ENCODE peak calls at places on chromosomes 1 and 21, in four cellular contexts. P is Calu3, R is stomach, T is astrocyte of the spinal cord. K is an unnamed sample.

GRCh38 chr1:174700775-174701174 is 253.0 kb downstream of the GPR52 start:
- DNase-seq in P (no peak), R (no peak), T (peak; percentile 22), K (no peak)

GRCh38 chr1:32361674-32362473 is 411 bp downstream of the FAM229A start:
- DNase-seq in P (peak; percentile 53), R (peak; percentile 49), T (no peak), K (peak; percentile 74)

GRCh38 chr1:3623441-3624150 is 1.2 kb upstream of the TPRG1L start:
- DNase-seq in P (no peak), R (no peak), T (no peak), K (no peak)

GRCh38 chr1:25742316-25742715 is 57.7 kb upstream of the SELENON start:
- DNase-seq in P (no peak), R (no peak), T (no peak), K (no peak)

GRCh38 chr1:68448365-68448764 is 1.4 kb downstream of the RPE65 start:
- DNase-seq in P (no peak), R (no peak), T (no peak), K (no peak)

GRCh38 chr1:237394263-237394662 is 352.3 kb downstream of the RYR2 start:
- DNase-seq in P (no peak), R (no peak), T (no peak), K (no peak)

GRCh38 chr21:29371464-29371863 is 72.7 kb downstream of the BACH1 start:
- DNase-seq in P (no peak), R (no peak), T (no peak), K (no peak)

GRCh38 chr1:15847893-15848142 is 311 bp downstream of the SPEN start:
- DNase-seq in P (no peak), R (no peak), T (no peak), K (no peak)

GRCh38 chr1:209797978-209798639 is 7.8 kb downstream of the IRF6 start:
- DNase-seq in P (no peak), R (no peak), T (no peak), K (no peak)

GRCh38 chr1:159214149-159214760 is 9.6 kb downstream of the ACKR1 start:
- DNase-seq in P (peak; percentile 60), R (peak; percentile 35), T (peak; percentile 34), K (peak; percentile 53)

GRCh38 chr1:150178543-150178942 is 28.8 kb downstream of the PLEKHO1 start:
- DNase-seq in P (no peak), R (no peak), T (no peak), K (no peak)

GRCh38 chr1:169072945-169073725 is 33.4 kb upstream of the ATP1B1 start:
- DNase-seq in P (no peak), R (no peak), T (no peak), K (no peak)

GRCh38 chr1:67683736-67684525 is 1.1 kb upstream of the GADD45A start:
- DNase-seq in P (no peak), R (no peak), T (peak; percentile 55), K (peak; percentile 28)

GRCh38 chr1:82510431-82510830 is 709.7 kb downstream of the ADGRL2 start:
- DNase-seq in P (no peak), R (no peak), T (no peak), K (no peak)

GRCh38 chr1:198726455-198726854 is 87.6 kb downstream of the PTPRC start:
- DNase-seq in P (no peak), R (no peak), T (peak; percentile 48), K (no peak)

GRCh38 chr1:56496861-56497772 is 82.2 kb downstream of the PLPP3 start:
- DNase-seq in P (no peak), R (no peak), T (no peak), K (no peak)

GRCh38 chr21:32007461-32007860 is 134.6 kb downstream of the HUNK start:
- DNase-seq in P (no peak), R (no peak), T (peak; percentile 15), K (no peak)

GRCh38 chr1:17913326-17914115 is 158.4 kb downstream of the ACTL8 start:
- DNase-seq in P (no peak), R (no peak), T (no peak), K (no peak)

GRCh38 chr1:156622581-156623297 is 3.5 kb downstream of the HAPLN2 start:
- DNase-seq in P (no peak), R (no peak), T (no peak), K (no peak)

GRCh38 chr1:100142343-100142742 is 9.4 kb downstream of the TRMT13 start:
- DNase-seq in P (no peak), R (no peak), T (no peak), K (no peak)

GRCh38 chr1:29829448-29830344 is 593.4 kb downstream of the PTPRU start:
- DNase-seq in P (no peak), R (peak; percentile 5), T (no peak), K (no peak)

DNA sequence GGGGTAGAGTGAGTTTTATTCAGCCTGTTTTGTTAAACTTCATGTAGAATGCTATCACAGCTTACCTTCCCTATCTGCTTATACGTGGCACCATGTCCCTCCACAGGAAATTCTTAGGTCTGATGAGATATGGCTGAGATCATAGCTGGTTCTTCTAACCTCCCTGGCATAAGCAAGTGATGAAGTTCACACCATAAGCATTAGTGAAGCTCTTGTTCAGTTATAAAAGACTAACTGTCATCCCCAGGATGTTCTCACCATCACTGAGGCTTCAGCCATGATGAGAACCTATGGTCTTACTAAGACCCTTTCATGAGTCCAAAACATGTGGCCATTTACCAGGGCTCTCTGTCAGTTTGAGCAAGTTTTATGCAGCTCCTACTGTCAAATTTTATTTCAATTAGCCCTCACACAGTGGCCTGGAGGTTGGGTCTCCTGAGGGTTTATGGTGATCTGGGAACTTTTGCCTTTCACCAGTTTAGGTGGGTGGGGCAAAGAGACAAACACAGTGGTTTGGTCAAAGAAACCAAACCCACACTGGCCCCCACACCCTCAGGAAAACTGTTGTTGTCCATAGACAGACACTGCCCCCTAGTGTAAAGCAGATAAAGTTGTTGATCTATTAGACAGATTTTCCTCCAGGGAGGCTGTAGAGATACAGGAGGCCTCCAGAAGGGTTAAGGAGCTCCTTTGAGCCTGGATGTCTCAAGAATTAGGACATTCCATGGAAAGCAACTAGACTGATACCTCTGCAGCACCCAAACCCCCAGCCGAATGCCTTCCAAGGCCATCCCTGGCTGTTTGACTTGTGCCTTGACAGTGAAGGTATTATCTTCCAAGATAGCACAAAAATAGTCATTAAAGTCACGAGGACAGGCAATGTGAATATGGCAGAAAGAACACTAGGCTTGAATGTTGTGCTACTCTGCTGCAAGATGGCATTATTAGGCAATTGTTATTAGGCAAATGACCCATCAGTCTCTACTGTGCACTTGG is 5.0 kb downstream of the SLC22A15 start:
- DNase-seq in P (peak; percentile 30), R (no peak), T (peak; percentile 41), K (peak; percentile 66)
- TF ChIP-seq CTCF in P (peak; percentile 76), R (peak; percentile 63), T (peak; percentile 69), K (peak; percentile 28)

GRCh38 chr21:35436899-35437298 is 387.8 kb upstream of the RUNX1 start:
- DNase-seq in P (no peak), R (no peak), T (no peak), K (no peak)
- TF ChIP-seq CTCF in P (no peak), R (no peak), T (peak; percentile 5), K (no peak)

GRCh38 chr1:87246436-87246835 is 82.2 kb upstream of the LMO4 start:
- DNase-seq in P (no peak), R (no peak), T (no peak), K (no peak)

GRCh38 chr1:87249803-87250202 is 78.9 kb upstream of the LMO4 start:
- DNase-seq in P (peak; percentile 35), R (no peak), T (no peak), K (no peak)

GRCh38 chr1:87252406-87252805 is 76.3 kb upstream of the LMO4 start:
- DNase-seq in P (no peak), R (no peak), T (no peak), K (no peak)

DNA sequence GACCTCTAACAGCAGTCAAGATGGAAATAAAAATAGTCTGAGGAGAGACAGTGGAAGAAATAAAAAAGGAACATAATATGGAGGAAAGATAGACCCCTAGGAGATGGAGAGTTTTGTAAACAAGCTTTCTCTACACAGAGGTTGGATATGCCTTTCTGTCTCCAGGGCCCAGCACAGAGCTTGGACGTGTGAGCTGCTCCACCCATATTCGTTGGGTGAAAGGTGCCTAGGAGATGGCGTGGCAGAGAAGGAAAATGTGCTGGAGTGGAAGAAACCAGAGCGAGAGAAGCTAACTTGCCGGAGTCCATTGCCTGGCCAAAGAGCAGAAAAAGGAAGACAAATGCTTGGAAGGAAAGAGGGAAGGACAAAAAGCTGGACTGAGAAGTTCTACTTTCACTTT is 78.3 kb upstream of the LMO4 start:
- DNase-seq in P (no peak), R (no peak), T (no peak), K (no peak)
- TF ChIP-seq CTCF in P (no peak), R (no peak), T (no peak), K (no peak)

GRCh38 chr21:44462090-44462833 is 7.0 kb downstream of the LRRC3 start:
- DNase-seq in P (no peak), R (no peak), T (no peak), K (no peak)

GRCh38 chr21:44460441-44460755 is 5.1 kb downstream of the LRRC3 start:
- DNase-seq in P (no peak), R (no peak), T (no peak), K (no peak)

GRCh38 chr21:44461005-44461404 is 5.7 kb downstream of the LRRC3 start:
- DNase-seq in P (no peak), R (no peak), T (no peak), K (no peak)

GRCh38 chr21:44462834-44463200 is 7.5 kb downstream of the LRRC3 start:
- DNase-seq in P (no peak), R (no peak), T (no peak), K (no peak)

GRCh38 chr21:44461438-44462089 is 6.3 kb downstream of the LRRC3 start:
- DNase-seq in P (no peak), R (no peak), T (no peak), K (no peak)
- TF ChIP-seq CTCF in P (no peak), R (no peak), T (no peak), K (no peak)

GRCh38 chr1:245858683-245859509 is 648.2 kb downstream of the SMYD3 start:
- DNase-seq in P (no peak), R (no peak), T (no peak), K (no peak)
- TF ChIP-seq CTCF in P (no peak), R (no peak), T (peak; percentile 53), K (no peak)

GRCh38 chr1:1597275-1597930 is 2.5 kb downstream of the FNDC10 start:
- DNase-seq in P (peak; percentile 24), R (no peak), T (no peak), K (peak; percentile 68)
- TF ChIP-seq CTCF in P (peak; percentile 19), R (no peak), T (peak; percentile 46), K (no peak)

GRCh38 chr1:242651817-242652216 is 127.3 kb upstream of the PLD5 start:
- DNase-seq in P (peak; percentile 45), R (no peak), T (no peak), K (no peak)
- TF ChIP-seq CTCF in P (no peak), R (no peak), T (no peak), K (peak; percentile 9)